ENCODE peak calls at places on chromosomes 1 and 21, in five cellular contexts. V is NCI-H460, T is EL, B is AG10803, L is tibial artery. E is an unnamed sample.

GRCh38 chr1:178417858-178418257 is 78.9 kb downstream of the CLEC20A start:
- DNase-seq in V (peak; percentile 17), T (peak; percentile 90), B (peak; percentile 61), L (no peak), E (no peak)

GRCh38 chr1:118984990-118985608 is 3.0 kb downstream of the TBX15 start:
- DNase-seq in V (no peak), T (peak; percentile 40), B (no peak), L (no peak), E (no peak)

GRCh38 chr1:25253911-25254310 is 6.7 kb upstream of the RSRP1 start:
- DNase-seq in V (no peak), T (peak; percentile 87), B (peak; percentile 77), L (no peak), E (no peak)

GRCh38 chr1:40435471-40435870 is 14.8 kb upstream of the ZFP69B start:
- DNase-seq in V (no peak), T (no peak), B (no peak), L (no peak), E (no peak)

GRCh38 chr1:157110686-157111085 is 11.1 kb upstream of the ETV3L start:
- DNase-seq in V (no peak), T (no peak), B (no peak), L (no peak), E (no peak)

GRCh38 chr1:161089938-161090337 is 580 bp upstream of the NECTIN4 start:
- DNase-seq in V (no peak), T (no peak), B (no peak), L (no peak), E (peak; percentile 2)

GRCh38 chr1:153490272-153491051 is 30.0 kb upstream of the S100A7 start:
- DNase-seq in V (peak; percentile 53), T (peak; percentile 91), B (peak; percentile 92), L (peak; percentile 92), E (peak; percentile 82)

GRCh38 chr21:31182231-31183129 is 144.2 kb upstream of the KRTAP19-8 start:
- DNase-seq in V (no peak), T (no peak), B (no peak), L (no peak), E (no peak)

GRCh38 chr1:8891405-8891804 is 12.9 kb upstream of the ENO1 start:
- DNase-seq in V (no peak), T (peak; percentile 21), B (no peak), L (no peak), E (no peak)

GRCh38 chr1:37596182-37596667 is 488 bp upstream of the GNL2 start:
- DNase-seq in V (no peak), T (no peak), B (no peak), L (no peak), E (no peak)

GRCh38 chr1:203178083-203178482 is 2.5 kb upstream of the MYBPH start:
- DNase-seq in V (no peak), T (peak; percentile 46), B (no peak), L (no peak), E (no peak)

GRCh38 chr1:32128971-32129370 is 21.1 kb downstream of the KPNA6 start:
- DNase-seq in V (no peak), T (no peak), B (no peak), L (no peak), E (no peak)

GRCh38 chr1:156591181-156591431 is 470 bp upstream of the NAXE start:
- DNase-seq in V (no peak), T (no peak), B (no peak), L (no peak), E (no peak)

GRCh38 chr1:153577138-153577537 is 11.5 kb upstream of the S100A2 start:
- DNase-seq in V (no peak), T (no peak), B (no peak), L (no peak), E (no peak)

GRCh38 chr1:203268901-203269653 is 36.2 kb upstream of the BTG2 start:
- DNase-seq in V (peak; percentile 85), T (peak; percentile 68), B (peak; percentile 73), L (no peak), E (no peak)

GRCh38 chr1:31425301-31426081 is 12.5 kb downstream of the SERINC2 start:
- DNase-seq in V (no peak), T (no peak), B (no peak), L (no peak), E (no peak)

GRCh38 chr1:202965441-202965821 is 1.6 kb downstream of the CYB5R1 start:
- DNase-seq in V (no peak), T (peak; percentile 13), B (no peak), L (no peak), E (no peak)